ENCODE peak calls at places on chromosomes 13 and 19, in five cellular contexts. One of them, this sample, is unnamed.

GRCh38 chr19:41612483-41612882 is 14.4 kb downstream of the CEACAM4 start:
- DNase-seq in NCI-H1092 treated with DMSO at 0.1 percent for 48 hours: no peak
- DNase-seq in T47D: no peak
- DNase-seq in NCI-H774: no peak
- DNase-seq in HFF-Myc: no peak
- DNase-seq in this sample: no peak

GRCh38 chr13:26971990-26972888 is 199.4 kb downstream of the USP12 start:
- DNase-seq in NCI-H1092 treated with DMSO at 0.1 percent for 48 hours: peak
- DNase-seq in T47D: peak
- DNase-seq in NCI-H774: peak
- DNase-seq in HFF-Myc: no peak
- DNase-seq in this sample: peak

GRCh38 chr13:113630296-113630695 is 27.7 kb downstream of the ATP4B start:
- DNase-seq in NCI-H1092 treated with DMSO at 0.1 percent for 48 hours: no peak
- DNase-seq in T47D: no peak
- DNase-seq in NCI-H774: peak
- DNase-seq in HFF-Myc: no peak
- DNase-seq in this sample: no peak

GRCh38 chr19:45677351-45678230 is 9.6 kb downstream of the GIPR start:
- DNase-seq in NCI-H1092 treated with DMSO at 0.1 percent for 48 hours: peak
- DNase-seq in T47D: peak
- DNase-seq in NCI-H774: peak
- DNase-seq in HFF-Myc: no peak
- DNase-seq in this sample: peak

GRCh38 chr13:82058364-82058763 is 1717.4 kb upstream of the SPRY2 start:
- DNase-seq in NCI-H1092 treated with DMSO at 0.1 percent for 48 hours: no peak
- DNase-seq in T47D: no peak
- DNase-seq in NCI-H774: no peak
- DNase-seq in HFF-Myc: no peak
- DNase-seq in this sample: no peak

GRCh38 chr13:111289251-111289650 is 31.2 kb upstream of the TEX29 start:
- DNase-seq in NCI-H1092 treated with DMSO at 0.1 percent for 48 hours: no peak
- DNase-seq in T47D: no peak
- DNase-seq in NCI-H774: no peak
- DNase-seq in HFF-Myc: no peak
- DNase-seq in this sample: no peak

GRCh38 chr13:100594731-100595130 is 6.1 kb upstream of the GGACT start:
- DNase-seq in NCI-H1092 treated with DMSO at 0.1 percent for 48 hours: no peak
- DNase-seq in T47D: peak
- DNase-seq in NCI-H774: no peak
- DNase-seq in HFF-Myc: no peak
- DNase-seq in this sample: no peak

GRCh38 chr13:28684257-28684656 is 25.3 kb downstream of the POMP start:
- DNase-seq in NCI-H1092 treated with DMSO at 0.1 percent for 48 hours: no peak
- DNase-seq in T47D: peak
- DNase-seq in NCI-H774: peak
- DNase-seq in HFF-Myc: no peak
- DNase-seq in this sample: no peak

This sample was measured in DMS153.